ENCODE peak calls at places on chromosomes 16 and 17, in six cellular contexts. T, N, Z, A, D and F are unnamed samples.

GRCh38 chr17:77869665-77870132 is 88.8 kb upstream of the TNRC6C start:
- DNase-seq in T (peak), N (no peak), Z (no peak), A (no peak), D (peak), F (peak)

GRCh38 chr16:89917773-89918452 is 749 bp upstream of the MC1R start:
- DNase-seq in T (peak), N (peak), Z (peak), A (peak), D (peak), F (peak)

GRCh38 chr16:30407794-30408534 is 558 bp downstream of the ZNF771 start:
- DNase-seq in T (peak), N (no peak), Z (peak), A (no peak), D (no peak), F (no peak)

GRCh38 chr17:5584971-5585794 is 874 bp upstream of the NLRP1 start:
- DNase-seq in T (no peak), N (no peak), Z (no peak), A (no peak), D (no peak), F (no peak)

GRCh38 chr16:16086653-16087446 is 136.4 kb downstream of the ABCC6 start:
- DNase-seq in T (no peak), N (no peak), Z (no peak), A (no peak), D (no peak), F (no peak)

GRCh38 chr16:23941963-23942564 is 106.3 kb downstream of the PRKCB start:
- DNase-seq in T (no peak), N (no peak), Z (no peak), A (no peak), D (no peak), F (no peak)

GRCh38 chr17:64682261-64683181 is 20.4 kb upstream of the SMURF2 start:
- DNase-seq in T (no peak), N (no peak), Z (no peak), A (no peak), D (no peak), F (no peak)

GRCh38 chr17:77839324-77840155 is 119.0 kb upstream of the TNRC6C start:
- DNase-seq in T (no peak), N (no peak), Z (no peak), A (no peak), D (no peak), F (no peak)

GRCh38 chr17:82064433-82065192 is 991 bp downstream of the DUS1L start:
- DNase-seq in T (no peak), N (peak), Z (no peak), A (no peak), D (no peak), F (no peak)
- TF ChIP-seq POLR2A in T (peak), N (no peak), Z (no peak), A (no peak), D (no peak), F (no peak)

GRCh38 chr17:80727409-80727755 is 182.7 kb downstream of the RPTOR start:
- DNase-seq in T (no peak), N (no peak), Z (no peak), A (no peak), D (no peak), F (no peak)

GRCh38 chr17:80731255-80731840 is 186.7 kb downstream of the RPTOR start:
- DNase-seq in T (no peak), N (no peak), Z (no peak), A (no peak), D (no peak), F (no peak)

GRCh38 chr17:80730739-80731138 is 186.1 kb downstream of the RPTOR start:
- DNase-seq in T (no peak), N (no peak), Z (no peak), A (no peak), D (no peak), F (no peak)

GRCh38 chr17:80729016-80729415 is 184.4 kb downstream of the RPTOR start:
- DNase-seq in T (no peak), N (no peak), Z (no peak), A (no peak), D (no peak), F (no peak)

DNA sequence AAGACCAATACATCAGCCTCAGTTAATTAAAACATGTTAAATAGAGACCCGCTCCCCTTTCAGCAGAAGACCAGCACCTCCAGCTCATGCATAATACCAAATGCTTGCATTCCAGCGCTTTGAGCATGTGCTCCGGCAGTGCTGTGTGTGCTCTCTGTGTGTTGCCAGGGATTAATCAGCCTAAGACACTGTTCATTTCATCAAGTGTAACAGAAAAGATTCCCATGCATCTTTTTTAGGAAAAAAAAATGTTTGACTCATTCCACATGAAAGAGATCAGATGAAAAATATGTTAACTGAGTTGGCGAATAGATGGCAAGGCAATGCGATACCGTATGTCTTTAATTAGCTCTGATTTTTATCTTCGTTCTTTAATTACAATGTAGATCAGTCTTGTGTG is 187.6 kb downstream of the RPTOR start:
- DNase-seq in T (no peak), N (no peak), Z (no peak), A (no peak), D (no peak), F (no peak)
- TF ChIP-seq TAF1 in T (no peak), N (no peak), Z (no peak), A (no peak), D (no peak), F (no peak)

DNA sequence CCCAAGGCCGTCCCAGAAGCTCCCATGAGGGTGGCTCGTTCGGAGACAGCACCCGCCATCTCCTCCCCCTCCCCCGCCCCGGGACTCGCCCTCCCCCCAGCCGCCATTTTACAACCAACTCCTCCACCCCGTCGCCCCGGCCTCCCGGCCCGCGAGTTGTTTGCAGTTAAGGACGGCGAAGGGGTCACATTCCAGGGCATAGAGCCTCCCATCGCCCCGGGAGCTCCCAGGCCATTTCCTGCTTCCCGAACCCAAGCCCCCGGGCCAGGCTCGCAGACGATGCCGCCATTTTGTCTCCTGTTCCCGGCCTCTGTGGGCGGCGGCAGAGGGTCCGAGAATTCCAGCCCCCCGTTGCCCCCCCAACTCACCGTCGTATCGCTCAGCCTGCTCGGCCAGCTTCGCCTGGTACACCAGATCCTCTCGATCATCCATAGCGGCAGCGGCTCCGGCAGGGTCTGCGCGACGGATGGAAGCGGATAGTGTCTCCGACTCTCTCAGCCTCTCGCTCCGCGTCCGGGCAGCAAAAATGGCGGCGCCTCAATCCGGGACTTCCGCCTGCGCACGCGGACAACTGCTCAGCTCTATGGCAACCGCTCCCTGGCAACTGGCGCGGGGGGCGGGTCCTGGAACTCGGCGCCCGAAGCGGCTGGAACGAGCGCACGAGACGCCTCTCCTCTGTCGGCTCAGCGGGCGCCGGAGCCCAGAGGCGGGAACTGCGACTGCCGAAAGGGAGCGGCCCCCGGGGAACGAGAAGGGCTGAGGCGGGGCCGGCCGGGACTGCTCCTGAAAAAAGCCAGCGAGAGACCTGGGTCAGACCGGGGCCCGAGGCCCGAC is at the start of gene YWHAE:
- DNase-seq in T (peak), N (peak), Z (peak), A (peak), D (peak), F (peak)
- TF ChIP-seq POLR2A in T (peak), N (peak), Z (peak), A (peak), D (peak), F (peak)

GRCh38 chr16:58256108-58256507 is 38.7 kb downstream of the PRSS54 start:
- DNase-seq in T (no peak), N (no peak), Z (no peak), A (no peak), D (no peak), F (no peak)
- TF ChIP-seq TAF1 in T (no peak), N (no peak), Z (no peak), A (no peak), D (no peak), F (no peak)